ENCODE peak calls at places on chromosomes 1 and 21, in four cellular contexts. One of them, this sample, is unnamed. For H3K4me1, the result is how much of the 10 kb centered on the place peaks cover.

GRCh38 chr1:37808369-37809319 is 636 bp upstream of the YRDC start:
- DNase-seq in IMR-90: peak
- DNase-seq in neuronal stem cell: peak
- DNase-seq in astrocyte: peak
- DNase-seq in this sample: no peak

GRCh38 chr1:70934197-70934961 is 113.2 kb downstream of the PTGER3 start:
- DNase-seq in IMR-90: no peak
- DNase-seq in neuronal stem cell: no peak
- DNase-seq in astrocyte: no peak
- DNase-seq in this sample: no peak

GRCh38 chr1:225962440-225962975 is 21.5 kb upstream of the LEFTY2 start:
- DNase-seq in IMR-90: no peak
- DNase-seq in neuronal stem cell: no peak
- DNase-seq in astrocyte: no peak
- DNase-seq in this sample: no peak

GRCh38 chr1:64405833-64406232 is 64.1 kb upstream of the CACHD1 start:
- DNase-seq in IMR-90: no peak
- DNase-seq in neuronal stem cell: no peak
- DNase-seq in astrocyte: no peak
- DNase-seq in this sample: no peak

GRCh38 chr1:165257969-165258459 is 98.5 kb downstream of the LMX1A start:
- DNase-seq in IMR-90: peak
- DNase-seq in neuronal stem cell: peak
- DNase-seq in astrocyte: no peak
- DNase-seq in this sample: peak

GRCh38 chr1:72745413-72745812 is 463.1 kb upstream of the NEGR1 start:
- DNase-seq in IMR-90: no peak
- DNase-seq in neuronal stem cell: no peak
- DNase-seq in astrocyte: no peak
- DNase-seq in this sample: no peak

GRCh38 chr1:98181041-98181764 is 260.4 kb upstream of the DPYD start:
- DNase-seq in IMR-90: no peak
- DNase-seq in neuronal stem cell: no peak
- DNase-seq in astrocyte: no peak
- DNase-seq in this sample: no peak

GRCh38 chr1:20380616-20381035 is 90.0 kb downstream of the VWA5B1 start:
- DNase-seq in IMR-90: peak
- DNase-seq in neuronal stem cell: no peak
- DNase-seq in astrocyte: peak
- DNase-seq in this sample: no peak

GRCh38 chr1:102941364-102941947 is 166.9 kb downstream of the COL11A1 start:
- DNase-seq in IMR-90: peak
- DNase-seq in neuronal stem cell: no peak
- DNase-seq in astrocyte: peak
- DNase-seq in this sample: no peak

GRCh38 chr1:224623743-224624333 is 7.7 kb downstream of the CNIH3 start:
- DNase-seq in IMR-90: peak
- DNase-seq in neuronal stem cell: no peak
- DNase-seq in astrocyte: peak
- DNase-seq in this sample: no peak

GRCh38 chr1:234961468-234962339 is 166.9 kb downstream of the TOMM20 start:
- DNase-seq in IMR-90: peak
- DNase-seq in neuronal stem cell: no peak
- DNase-seq in astrocyte: peak
- DNase-seq in this sample: no peak
- H2AFZ ChIP-seq in IMR-90: peak
- H2AFZ ChIP-seq in neuronal stem cell: peak
- H2AFZ ChIP-seq in astrocyte: no peak
- H2AFZ ChIP-seq in this sample: no peak

GRCh38 chr1:170219163-170219562 is 73.4 kb downstream of the NTMT2 start:
- DNase-seq in IMR-90: no peak
- DNase-seq in neuronal stem cell: no peak
- DNase-seq in astrocyte: no peak
- DNase-seq in this sample: no peak

GRCh38 chr1:170224469-170224868 is 78.7 kb downstream of the NTMT2 start:
- DNase-seq in IMR-90: no peak
- DNase-seq in neuronal stem cell: no peak
- DNase-seq in astrocyte: no peak
- DNase-seq in this sample: no peak

GRCh38 chr1:170218261-170218660 is 72.5 kb downstream of the NTMT2 start:
- DNase-seq in IMR-90: peak
- DNase-seq in neuronal stem cell: no peak
- DNase-seq in astrocyte: no peak
- DNase-seq in this sample: no peak

GRCh38 chr1:170221495-170221894 is 75.7 kb downstream of the NTMT2 start:
- DNase-seq in IMR-90: no peak
- DNase-seq in neuronal stem cell: no peak
- DNase-seq in astrocyte: no peak
- DNase-seq in this sample: no peak

DNA sequence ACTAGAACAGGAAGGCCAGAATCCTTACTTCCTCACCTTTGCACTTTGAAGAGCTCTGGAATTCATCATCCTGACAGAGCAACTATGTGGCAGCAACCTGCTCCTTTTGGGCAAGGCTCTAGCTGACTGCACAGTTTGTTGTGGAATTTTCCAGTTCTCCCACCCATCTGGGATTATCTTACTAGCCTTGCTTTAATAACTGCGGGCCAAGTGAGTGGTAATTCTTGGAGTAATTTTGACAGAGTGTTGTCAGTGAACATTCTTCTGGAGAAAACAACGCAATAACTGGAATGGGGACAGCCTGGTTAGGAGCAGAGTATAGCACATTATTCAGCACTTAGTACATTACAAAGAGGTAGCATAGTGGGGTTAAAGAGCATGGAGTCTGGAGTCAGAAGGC is 75.3 kb downstream of the NTMT2 start:
- DNase-seq in IMR-90: no peak
- DNase-seq in neuronal stem cell: no peak
- DNase-seq in astrocyte: no peak
- DNase-seq in this sample: no peak
- H3K4me1 ChIP-seq in IMR-90: under half
- H3K4me1 ChIP-seq in neuronal stem cell: under half
- H3K4me1 ChIP-seq in astrocyte: under half
- H3K4me1 ChIP-seq in this sample: under half

GRCh38 chr1:43987159-43988022 is 4.0 kb upstream of the CCDC24 start:
- DNase-seq in IMR-90: peak
- DNase-seq in neuronal stem cell: no peak
- DNase-seq in astrocyte: peak
- DNase-seq in this sample: no peak
- H3K9ac ChIP-seq in IMR-90: no peak
- H3K9ac ChIP-seq in neuronal stem cell: no peak
- H3K9ac ChIP-seq in astrocyte: no peak
- H3K9ac ChIP-seq in this sample: no peak

DNA sequence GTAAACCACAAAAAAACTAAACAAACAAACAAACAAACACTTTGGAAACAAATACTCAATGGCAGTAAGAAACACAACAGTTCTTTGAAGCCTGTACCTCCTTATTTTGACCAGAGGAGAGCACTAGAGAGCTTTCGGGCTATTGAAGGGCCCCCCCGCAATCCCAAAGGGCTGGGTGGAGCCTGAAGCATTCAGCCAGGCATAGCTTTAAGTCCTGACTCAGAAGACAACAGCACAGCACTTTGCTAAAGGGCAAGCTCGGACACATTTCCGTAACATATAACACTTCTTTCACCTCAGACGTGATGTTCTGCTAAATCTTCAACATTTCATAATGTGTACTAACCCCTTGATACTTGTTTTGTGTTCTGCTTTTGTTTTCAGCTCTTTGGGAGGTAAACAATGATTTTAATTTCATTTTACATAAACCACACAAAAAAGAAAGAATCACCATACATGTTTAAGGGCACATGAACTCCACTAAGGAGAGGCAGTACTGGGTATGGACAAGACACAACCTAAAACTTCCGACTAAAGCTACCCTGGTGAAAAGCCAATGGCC is 9.7 kb upstream of the SHCBP1L start:
- DNase-seq in IMR-90: peak
- DNase-seq in neuronal stem cell: peak
- DNase-seq in astrocyte: peak
- DNase-seq in this sample: peak
- H2AFZ ChIP-seq in IMR-90: peak
- H2AFZ ChIP-seq in neuronal stem cell: peak
- H2AFZ ChIP-seq in astrocyte: peak
- H2AFZ ChIP-seq in this sample: peak

GRCh38 chr1:41478118-41478748 is 6.2 kb downstream of the EDN2 start:
- DNase-seq in IMR-90: no peak
- DNase-seq in neuronal stem cell: no peak
- DNase-seq in astrocyte: no peak
- DNase-seq in this sample: no peak
- H3K4me1 ChIP-seq in IMR-90: under half
- H3K4me1 ChIP-seq in neuronal stem cell: under half
- H3K4me1 ChIP-seq in astrocyte: under half
- H3K4me1 ChIP-seq in this sample: under half

GRCh38 chr1:201622353-201622752 is 83.4 kb downstream of the NAV1 start:
- DNase-seq in IMR-90: no peak
- DNase-seq in neuronal stem cell: no peak
- DNase-seq in astrocyte: no peak
- DNase-seq in this sample: no peak

GRCh38 chr1:201622824-201623223 is 83.9 kb downstream of the NAV1 start:
- DNase-seq in IMR-90: no peak
- DNase-seq in neuronal stem cell: no peak
- DNase-seq in astrocyte: no peak
- DNase-seq in this sample: no peak

GRCh38 chr1:201625711-201626300 is 86.9 kb downstream of the NAV1 start:
- DNase-seq in IMR-90: no peak
- DNase-seq in neuronal stem cell: no peak
- DNase-seq in astrocyte: no peak
- DNase-seq in this sample: no peak

GRCh38 chr1:201626629-201627275 is 87.8 kb downstream of the NAV1 start:
- DNase-seq in IMR-90: no peak
- DNase-seq in neuronal stem cell: no peak
- DNase-seq in astrocyte: no peak
- DNase-seq in this sample: no peak

GRCh38 chr1:201624741-201625646 is 86.1 kb downstream of the NAV1 start:
- DNase-seq in IMR-90: peak
- DNase-seq in neuronal stem cell: no peak
- DNase-seq in astrocyte: peak
- DNase-seq in this sample: no peak
- H3K9ac ChIP-seq in IMR-90: no peak
- H3K9ac ChIP-seq in neuronal stem cell: no peak
- H3K9ac ChIP-seq in astrocyte: peak
- H3K9ac ChIP-seq in this sample: no peak

DNA sequence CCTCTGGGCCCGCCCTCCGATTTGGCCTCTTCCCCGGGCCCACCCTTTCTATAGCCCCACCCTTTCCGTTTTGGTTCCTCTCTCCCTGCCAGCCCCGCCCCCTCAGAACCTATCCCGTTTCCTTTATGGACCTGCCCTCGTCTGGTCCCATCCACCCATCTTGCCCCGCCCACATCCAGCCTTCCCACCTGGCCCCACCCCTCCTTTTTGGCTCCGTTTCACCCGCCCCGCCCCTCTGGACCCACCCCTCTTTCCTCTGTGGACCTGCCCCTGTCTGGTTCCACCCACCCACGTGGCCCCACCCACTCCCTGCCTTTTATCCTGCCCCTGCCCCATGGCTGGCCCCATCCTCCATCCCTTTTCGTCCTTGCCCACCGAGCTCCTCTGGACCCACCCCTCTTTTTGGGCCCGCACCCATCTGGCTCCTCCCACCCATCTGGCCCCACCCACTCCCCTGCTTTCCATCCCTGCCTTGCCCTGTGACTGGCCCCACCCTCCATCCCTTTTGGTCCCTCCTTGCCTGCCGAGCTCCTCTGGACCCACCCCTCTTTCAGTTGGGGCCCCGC is 177.2 kb downstream of the CAMTA1 start:
- DNase-seq in IMR-90: no peak
- DNase-seq in neuronal stem cell: no peak
- DNase-seq in astrocyte: no peak
- DNase-seq in this sample: no peak
- H2AFZ ChIP-seq in IMR-90: no peak
- H2AFZ ChIP-seq in neuronal stem cell: no peak
- H2AFZ ChIP-seq in astrocyte: no peak
- H2AFZ ChIP-seq in this sample: no peak

DNA sequence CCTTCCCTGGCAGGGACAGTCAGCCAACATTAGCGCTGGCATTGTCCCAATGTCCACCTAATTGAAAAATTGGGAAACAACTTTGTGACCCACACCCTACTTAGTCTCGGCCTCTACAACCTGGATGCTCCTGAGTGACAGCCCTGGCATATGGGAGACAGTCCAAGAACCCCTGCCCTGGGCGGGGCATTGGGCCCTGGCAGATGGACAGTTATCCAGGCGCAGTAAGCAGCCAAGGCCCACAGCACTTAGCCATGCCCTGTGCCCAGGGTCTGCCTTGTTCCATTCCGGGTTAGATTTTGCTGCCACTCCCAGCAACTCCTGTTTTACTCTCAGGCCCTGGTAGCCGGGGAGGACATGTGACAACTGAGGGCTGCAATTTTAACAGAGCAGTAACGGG is 50.3 kb downstream of the NFASC start:
- DNase-seq in IMR-90: no peak
- DNase-seq in neuronal stem cell: no peak
- DNase-seq in astrocyte: no peak
- DNase-seq in this sample: no peak
- H3K4me1 ChIP-seq in IMR-90: under half
- H3K4me1 ChIP-seq in neuronal stem cell: under half
- H3K4me1 ChIP-seq in astrocyte: under half
- H3K4me1 ChIP-seq in this sample: under half

GRCh38 chr21:44995257-44995941 is 55.6 kb downstream of the SLX9 start:
- DNase-seq in IMR-90: no peak
- DNase-seq in neuronal stem cell: no peak
- DNase-seq in astrocyte: no peak
- DNase-seq in this sample: no peak

GRCh38 chr21:44994581-44995171 is 54.8 kb downstream of the SLX9 start:
- DNase-seq in IMR-90: no peak
- DNase-seq in neuronal stem cell: no peak
- DNase-seq in astrocyte: no peak
- DNase-seq in this sample: peak

GRCh38 chr21:44996983-44997936 is 57.4 kb downstream of the SLX9 start:
- DNase-seq in IMR-90: no peak
- DNase-seq in neuronal stem cell: no peak
- DNase-seq in astrocyte: no peak
- DNase-seq in this sample: no peak

GRCh38 chr21:44996501-44996921 is 56.7 kb downstream of the SLX9 start:
- DNase-seq in IMR-90: no peak
- DNase-seq in neuronal stem cell: no peak
- DNase-seq in astrocyte: no peak
- DNase-seq in this sample: no peak

DNA sequence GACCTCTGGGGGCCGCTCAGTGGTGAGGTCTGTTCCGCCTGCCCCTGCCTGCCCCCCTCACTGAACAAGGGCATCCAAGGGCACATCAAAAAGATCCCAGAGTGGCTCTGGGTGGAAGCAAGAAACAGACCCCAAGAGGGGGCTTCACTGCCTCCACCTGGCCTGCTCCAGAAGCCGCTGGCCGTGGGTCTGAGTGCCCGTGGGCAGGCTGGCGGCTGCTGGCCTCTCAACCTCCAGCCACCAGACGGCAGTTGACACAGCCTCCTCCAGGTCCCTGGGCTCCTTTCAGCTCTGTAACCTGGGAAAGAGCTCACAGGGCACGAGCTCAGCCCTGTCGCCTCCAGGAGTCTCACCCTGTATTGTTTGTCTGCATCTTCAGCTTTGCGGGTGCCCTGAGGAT is 56.3 kb downstream of the SLX9 start:
- DNase-seq in IMR-90: no peak
- DNase-seq in neuronal stem cell: no peak
- DNase-seq in astrocyte: no peak
- DNase-seq in this sample: no peak
- H3K9ac ChIP-seq in IMR-90: no peak
- H3K9ac ChIP-seq in neuronal stem cell: no peak
- H3K9ac ChIP-seq in astrocyte: no peak
- H3K9ac ChIP-seq in this sample: no peak

GRCh38 chr1:183450086-183450485 is 22.2 kb upstream of the SMG7 start:
- DNase-seq in IMR-90: no peak
- DNase-seq in neuronal stem cell: no peak
- DNase-seq in astrocyte: no peak
- DNase-seq in this sample: no peak
- H2AFZ ChIP-seq in IMR-90: no peak
- H2AFZ ChIP-seq in neuronal stem cell: no peak
- H2AFZ ChIP-seq in astrocyte: no peak
- H2AFZ ChIP-seq in this sample: no peak